ENCODE peak calls at places on chromosomes 5 and 9, in seven cellular contexts. T is suprapubic skin; G is KBM-7; O is retina; H is stimulated activated CD4-positive, alpha-beta T cell treated with anti-CD3 and anti-CD28 coated beads, Interleukin-1b, Interleukin-23, amount 100 ng/mL, for 24 hours; L is IMR-90; M is upper lobe of left lung. R is an unnamed sample.

GRCh38 chr5:154646841-154647759 is 108.1 kb upstream of the LARP1 start:
- DNase-seq in T (no peak), G (no peak), O (peak), H (no peak), L (peak), M (peak), R (no peak)

GRCh38 chr5:5017827-5018559 is 122.1 kb upstream of the ADAMTS16 start:
- DNase-seq in T (no peak), G (no peak), O (no peak), H (no peak), L (no peak), M (no peak), R (no peak)

GRCh38 chr5:145362261-145362660 is 472.9 kb downstream of the PRELID2 start:
- DNase-seq in T (no peak), G (no peak), O (no peak), H (no peak), L (peak), M (no peak), R (no peak)

GRCh38 chr9:69900406-69900805 is 79.8 kb downstream of the CFAP95 start:
- DNase-seq in T (no peak), G (no peak), O (no peak), H (no peak), L (peak), M (no peak), R (no peak)

GRCh38 chr9:88747768-88748167 is 212.8 kb downstream of the NXNL2 start:
- DNase-seq in T (no peak), G (no peak), O (no peak), H (no peak), L (peak), M (no peak), R (no peak)

GRCh38 chr5:56822961-56823360 is 7.6 kb downstream of the MAP3K1 start:
- DNase-seq in T (no peak), G (no peak), O (no peak), H (no peak), L (no peak), M (no peak), R (no peak)

GRCh38 chr5:139639619-139640431 is 8.3 kb upstream of the CXXC5 start:
- DNase-seq in T (peak), G (no peak), O (peak), H (no peak), L (peak), M (no peak), R (peak)

GRCh38 chr5:39700523-39700922 is 275.7 kb upstream of the DAB2 start:
- DNase-seq in T (no peak), G (no peak), O (no peak), H (no peak), L (no peak), M (no peak), R (no peak)

GRCh38 chr5:176359658-176360057 is 1.9 kb downstream of the KIAA1191 start:
- DNase-seq in T (no peak), G (no peak), O (no peak), H (no peak), L (peak), M (no peak), R (no peak)

GRCh38 chr9:95078516-95078915 is 239.0 kb downstream of the FANCC start:
- DNase-seq in T (peak), G (no peak), O (peak), H (no peak), L (no peak), M (no peak), R (no peak)

GRCh38 chr5:180162304-180162661 is 46.7 kb downstream of the RASGEF1C start:
- DNase-seq in T (no peak), G (no peak), O (no peak), H (no peak), L (no peak), M (no peak), R (no peak)

GRCh38 chr9:98460704-98461103 is 205.3 kb upstream of the TBC1D2 start:
- DNase-seq in T (no peak), G (no peak), O (no peak), H (no peak), L (no peak), M (no peak), R (no peak)

GRCh38 chr9:94145640-94146039 is 61.4 kb downstream of the PTPDC1 start:
- DNase-seq in T (no peak), G (no peak), O (no peak), H (no peak), L (no peak), M (no peak), R (no peak)

GRCh38 chr5:172496671-172497371 is 42.5 kb upstream of the SH3PXD2B start:
- DNase-seq in T (peak), G (peak), O (no peak), H (no peak), L (no peak), M (no peak), R (peak)

GRCh38 chr9:37437616-37438015 is 15.1 kb downstream of the GRHPR start:
- DNase-seq in T (no peak), G (no peak), O (no peak), H (no peak), L (no peak), M (no peak), R (no peak)

GRCh38 chr9:20640331-20641187 is 18.3 kb upstream of the MLLT3 start:
- DNase-seq in T (no peak), G (peak), O (peak), H (peak), L (peak), M (no peak), R (no peak)

GRCh38 chr9:4837768-4838546 is 45.2 kb downstream of the RCL1 start:
- DNase-seq in T (no peak), G (no peak), O (no peak), H (no peak), L (peak), M (no peak), R (no peak)

GRCh38 chr5:143879646-143880045 is 67.7 kb downstream of the HMHB1 start:
- DNase-seq in T (no peak), G (no peak), O (no peak), H (no peak), L (peak), M (no peak), R (no peak)

GRCh38 chr5:173707392-173707791 is 90.9 kb upstream of the BOD1 start:
- DNase-seq in T (no peak), G (no peak), O (no peak), H (no peak), L (peak), M (no peak), R (no peak)

R was measured in type B pancreatic cell.